ENCODE peak calls at places on chromosomes 12 and 14, in ten cellular contexts. N is HCT116, R is fibroblast of pulmonary artery, C is H1, E is A172, K is H9, H is B cell, P is posterior cingulate gyrus, G is NCI-H2171 treated with DMSO at 0.1 percent for 48 hours, O is ascending aorta. J is an unnamed sample.
A peak's percentile ranks its signal among the peaks of the same experiment; 100 is the strongest.

GRCh38 chr12:53974084-53975018 is at the start of gene HOTAIR:
- DNase-seq in N (no peak), R (no peak), C (no peak), E (peak; percentile 58), K (peak; percentile 55), H (no peak), P (peak; percentile 48), G (peak; percentile 62), O (no peak), J (peak; percentile 51)

GRCh38 chr14:90681889-90682429 is 134.3 kb downstream of the TTC7B start:
- DNase-seq in N (no peak), R (no peak), C (no peak), E (no peak), K (no peak), H (no peak), P (no peak), G (no peak), O (no peak), J (no peak)

GRCh38 chr12:88595697-88596096 is 15.4 kb upstream of the KITLG start:
- DNase-seq in N (no peak), R (no peak), C (no peak), E (no peak), K (no peak), H (no peak), P (no peak), G (no peak), O (no peak), J (no peak)

GRCh38 chr12:116881325-116881866 is at the start of gene HRK:
- DNase-seq in N (no peak), R (no peak), C (no peak), E (no peak), K (peak; percentile 74), H (no peak), P (peak; percentile 80), G (peak; percentile 45), O (no peak), J (no peak)

GRCh38 chr14:104293851-104294627 is 155.7 kb downstream of the KIF26A start:
- DNase-seq in N (no peak), R (no peak), C (no peak), E (no peak), K (peak; percentile 50), H (no peak), P (peak; percentile 76), G (no peak), O (no peak), J (no peak)

GRCh38 chr12:75087656-75088055 is 122.0 kb downstream of the KCNC2 start:
- DNase-seq in N (peak; percentile 13), R (no peak), C (no peak), E (no peak), K (no peak), H (no peak), P (no peak), G (no peak), O (no peak), J (peak; percentile 1)

GRCh38 chr12:44240186-44240585 is 404.3 kb downstream of the TMEM117 start:
- DNase-seq in N (no peak), R (no peak), C (no peak), E (no peak), K (no peak), H (no peak), P (no peak), G (no peak), O (no peak), J (no peak)

GRCh38 chr12:54195736-54196347 is 7.1 kb upstream of the SMUG1 start:
- DNase-seq in N (no peak), R (peak; percentile 72), C (no peak), E (peak; percentile 65), K (no peak), H (no peak), P (peak; percentile 48), G (no peak), O (no peak), J (no peak)

GRCh38 chr12:51322452-51322851 is 1.5 kb downstream of the BIN2 start:
- DNase-seq in N (no peak), R (no peak), C (no peak), E (no peak), K (no peak), H (no peak), P (no peak), G (no peak), O (no peak), J (no peak)

GRCh38 chr14:38129705-38130104 is 78.0 kb upstream of the SSTR1 start:
- DNase-seq in N (no peak), R (no peak), C (no peak), E (no peak), K (no peak), H (no peak), P (no peak), G (no peak), O (no peak), J (no peak)

GRCh38 chr14:32015166-32015565 is 61.9 kb upstream of the ARHGAP5 start:
- DNase-seq in N (no peak), R (no peak), C (no peak), E (no peak), K (no peak), H (no peak), P (no peak), G (no peak), O (no peak), J (no peak)

GRCh38 chr14:64706552-64707193 is 2.4 kb downstream of the PLEKHG3 start:
- DNase-seq in N (no peak), R (no peak), C (no peak), E (no peak), K (peak; percentile 79), H (peak; percentile 29), P (peak; percentile 99), G (no peak), O (no peak), J (no peak)

GRCh38 chr14:100278702-100279101 is 27.5 kb downstream of the SLC25A29 start:
- DNase-seq in N (no peak), R (peak; percentile 78), C (no peak), E (peak; percentile 65), K (no peak), H (peak; percentile 53), P (no peak), G (no peak), O (no peak), J (no peak)

GRCh38 chr12:19227190-19227879 is 97.8 kb downstream of the PLEKHA5 start:
- DNase-seq in N (no peak), R (peak; percentile 15), C (no peak), E (no peak), K (no peak), H (no peak), P (no peak), G (no peak), O (no peak), J (no peak)

GRCh38 chr12:29741342-29742241 is 42.1 kb downstream of the TMTC1 start:
- DNase-seq in N (no peak), R (peak; percentile 98), C (no peak), E (peak; percentile 76), K (no peak), H (no peak), P (no peak), G (peak; percentile 22), O (no peak), J (peak; percentile 3)

GRCh38 chr14:102262894-102263462 is 42.0 kb downstream of the MOK start:
- DNase-seq in N (peak; percentile 29), R (peak; percentile 57), C (no peak), E (peak; percentile 25), K (peak; percentile 53), H (no peak), P (no peak), G (peak; percentile 93), O (no peak), J (peak; percentile 32)

J was measured in kidney glomerular epithelial cell.